ENCODE peak calls at places on chromosomes 7 and 10, in four cellular contexts. T is fibroblast of villous mesenchyme, L is heart left ventricle, C is PC-9. M is an unnamed sample.

GRCh38 chr10:3365630-3366029 is 193.0 kb upstream of the PITRM1 start:
- DNase-seq in T (no peak), L (no peak), C (peak), M (no peak)

GRCh38 chr7:105776986-105777910 is 99.2 kb downstream of the ATXN7L1 start:
- DNase-seq in T (no peak), L (no peak), C (peak), M (peak)

GRCh38 chr7:33868151-33868550 is 37.2 kb upstream of the BMPER start:
- DNase-seq in T (peak), L (no peak), C (no peak), M (peak)

GRCh38 chr7:105213619-105214018 is 175.1 kb downstream of the SRPK2 start:
- DNase-seq in T (no peak), L (no peak), C (no peak), M (no peak)

GRCh38 chr7:32957326-32958045 is at the start of gene FKBP9:
- DNase-seq in T (peak), L (peak), C (peak), M (peak)

GRCh38 chr7:82678716-82679115 is 235.1 kb upstream of the CACNA2D1 start:
- DNase-seq in T (no peak), L (no peak), C (no peak), M (no peak)

GRCh38 chr10:14820010-14820774 is 17.6 kb downstream of the CDNF start:
- DNase-seq in T (peak), L (no peak), C (peak), M (peak)

GRCh38 chr10:7890802-7891201 is 72.5 kb downstream of the TAF3 start:
- DNase-seq in T (no peak), L (no peak), C (no peak), M (no peak)

GRCh38 chr10:59688921-59689351 is 20.7 kb downstream of the SLC16A9 start:
- DNase-seq in T (no peak), L (no peak), C (peak), M (no peak)

GRCh38 chr7:40826419-40827216 is 691.8 kb downstream of the SUGCT start:
- DNase-seq in T (peak), L (no peak), C (peak), M (peak)

GRCh38 chr7:120842131-120842621 is 15.8 kb downstream of the TSPAN12 start:
- DNase-seq in T (no peak), L (no peak), C (no peak), M (no peak)

GRCh38 chr10:96339956-96340904 is 18.6 kb downstream of the OPALIN start:
- DNase-seq in T (peak), L (peak), C (peak), M (peak)

GRCh38 chr7:77797734-77798393 is 370 bp downstream of the TMEM60 start:
- DNase-seq in T (no peak), L (peak), C (no peak), M (peak)

GRCh38 chr7:148402159-148402558 is 188.4 kb upstream of the C7orf33 start:
- DNase-seq in T (no peak), L (no peak), C (no peak), M (no peak)

GRCh38 chr10:70374775-70375614 is 7.4 kb downstream of the LRRC20 start:
- DNase-seq in T (peak), L (no peak), C (no peak), M (peak)

GRCh38 chr7:34128762-34129161 is 223.4 kb downstream of the BMPER start:
- DNase-seq in T (peak), L (no peak), C (no peak), M (peak)

GRCh38 chr10:91901784-91902677 is 7.3 kb downstream of the FGFBP3 start:
- DNase-seq in T (peak), L (no peak), C (peak), M (peak)

GRCh38 chr7:110940756-110941155 is 150.2 kb upstream of the LRRN3 start:
- DNase-seq in T (no peak), L (no peak), C (peak), M (no peak)

GRCh38 chr7:72391821-72392377 is 20.2 kb downstream of the CALN1 start:
- DNase-seq in T (no peak), L (no peak), C (no peak), M (no peak)

GRCh38 chr7:108096996-108097395 is 33.2 kb downstream of the LAMB4 start:
- DNase-seq in T (peak), L (no peak), C (no peak), M (no peak)

GRCh38 chr7:140923358-140924006 is 1.2 kb downstream of the BRAF start:
- DNase-seq in T (peak), L (peak), C (no peak), M (peak)

GRCh38 chr7:98399903-98400537 is 870 bp downstream of the BAIAP2L1 start:
- DNase-seq in T (peak), L (no peak), C (peak), M (peak)

GRCh38 chr7:8579661-8580060 is 146.3 kb downstream of the NXPH1 start:
- DNase-seq in T (no peak), L (no peak), C (no peak), M (no peak)
- TF ChIP-seq CTCF in T (no peak), L (no peak), C (no peak), M (no peak)

GRCh38 chr10:68992721-68993440 is 4.3 kb downstream of the KIFBP start:
- DNase-seq in T (peak), L (peak), C (no peak), M (peak)
- H3K4me3 ChIP-seq in T (no peak), L (no peak), C (no peak), M (peak)

GRCh38 chr7:46397591-46397990 is 476.5 kb upstream of the IGFBP3 start:
- DNase-seq in T (no peak), L (no peak), C (no peak), M (no peak)
- TF ChIP-seq CTCF in T (no peak), L (no peak), C (no peak), M (no peak)

GRCh38 chr7:26444554-26444953 is 152.9 kb downstream of the SNX10 start:
- DNase-seq in T (no peak), L (no peak), C (no peak), M (no peak)

GRCh38 chr7:26451997-26452396 is 160.3 kb downstream of the SNX10 start:
- DNase-seq in T (no peak), L (no peak), C (peak), M (no peak)

GRCh38 chr7:26443761-26444160 is 152.1 kb downstream of the SNX10 start:
- DNase-seq in T (no peak), L (no peak), C (no peak), M (no peak)

GRCh38 chr7:26454180-26454579 is 162.5 kb downstream of the SNX10 start:
- DNase-seq in T (no peak), L (no peak), C (no peak), M (peak)

DNA sequence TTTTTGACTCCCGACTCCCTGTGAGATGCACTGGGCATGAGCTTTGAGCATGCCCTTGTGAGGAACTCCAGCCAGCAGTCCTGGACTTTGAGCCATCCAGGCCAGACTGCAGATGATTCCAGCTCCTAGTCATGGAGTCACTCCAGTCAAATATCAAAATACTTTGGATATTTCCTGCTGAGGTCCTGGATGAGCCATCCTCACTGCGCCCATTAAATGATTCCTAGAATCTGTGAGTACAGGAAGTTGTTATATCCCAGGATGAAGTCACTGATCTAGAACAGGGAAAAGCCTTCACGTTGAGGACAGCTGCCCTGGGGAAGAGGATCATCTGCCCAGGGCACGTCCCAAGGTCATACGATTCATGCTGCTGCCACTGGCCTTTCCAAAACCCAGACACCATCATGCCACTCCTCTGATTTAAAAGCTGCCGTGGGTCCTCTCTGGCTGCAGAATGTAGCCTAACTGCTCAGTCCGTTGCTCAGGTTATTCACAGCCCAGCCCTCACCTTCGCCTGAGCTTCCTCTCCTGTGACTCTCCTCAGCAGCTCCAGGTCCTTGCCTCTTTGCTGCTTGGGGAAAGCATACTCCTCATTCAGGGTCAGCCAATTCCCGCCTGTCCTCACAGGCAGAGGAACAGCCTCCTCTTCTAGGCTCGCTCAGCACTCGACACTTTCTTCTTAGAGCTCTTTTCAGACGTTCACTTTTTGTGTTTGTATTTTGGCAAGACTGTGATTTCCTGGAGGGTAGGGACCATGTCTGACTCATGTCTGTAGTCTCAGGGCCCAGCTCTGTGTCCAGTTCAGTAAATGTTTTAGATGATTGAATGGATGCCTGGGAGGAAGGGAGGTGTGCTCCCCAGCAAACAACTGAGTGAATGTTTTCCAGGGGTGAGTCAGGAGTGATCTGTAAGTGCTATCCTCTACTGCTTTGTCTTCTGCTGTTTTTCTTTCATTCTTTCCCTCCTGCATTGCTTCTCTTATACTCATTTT is 157.8 kb downstream of the SNX10 start:
- DNase-seq in T (peak), L (no peak), C (peak), M (peak)
- H3K4me3 ChIP-seq in T (no peak), L (no peak), C (no peak), M (no peak)

DNA sequence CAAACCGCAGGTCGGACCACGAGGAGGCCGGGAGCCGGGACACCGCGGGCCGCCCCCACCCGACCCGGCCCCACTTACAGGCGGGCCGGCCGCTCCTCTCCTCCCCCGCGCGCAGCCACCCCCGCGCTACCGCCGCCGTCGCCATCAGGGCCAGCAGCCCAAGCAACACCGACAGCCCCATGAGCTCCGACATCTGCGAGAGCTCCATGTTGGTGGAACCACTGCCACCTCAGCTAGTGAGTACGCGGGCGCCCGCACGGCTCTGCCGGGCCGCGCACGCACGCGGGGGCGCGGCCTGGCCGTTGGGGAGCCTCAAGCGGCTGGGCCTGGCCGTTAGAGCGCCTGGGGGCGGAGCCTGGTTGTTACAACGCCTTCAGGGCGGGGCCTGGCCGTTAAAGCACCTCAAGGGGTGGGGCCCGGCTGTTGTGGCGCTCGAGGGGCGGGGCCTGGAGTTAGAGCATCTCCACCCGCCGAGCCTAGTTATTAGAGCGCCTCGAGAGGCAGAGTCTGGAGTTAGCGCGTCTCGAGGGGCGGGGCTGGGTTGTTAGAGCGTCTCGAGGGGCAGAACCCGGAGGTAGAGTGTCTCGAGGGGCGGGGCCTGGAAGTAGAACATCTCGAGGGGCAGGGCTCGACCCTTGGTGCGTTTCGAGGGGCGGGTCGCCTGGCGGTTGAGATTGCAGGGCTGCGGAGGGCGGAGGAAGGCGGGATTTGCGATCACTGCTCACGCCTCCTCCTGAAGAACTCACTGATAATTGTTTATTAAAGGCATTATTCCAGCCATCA is at the start of gene TBL2:
- DNase-seq in T (peak), L (peak), C (peak), M (peak)
- TF ChIP-seq CTCF in T (peak), L (no peak), C (no peak), M (peak)

GRCh38 chr10:86671419-86671818 is 3.1 kb downstream of the LDB3 start:
- DNase-seq in T (no peak), L (peak), C (peak), M (no peak)
- H3K4me3 ChIP-seq in T (no peak), L (peak), C (no peak), M (no peak)

GRCh38 chr7:96548664-96549063 is 161.0 kb downstream of the SEM1 start:
- DNase-seq in T (no peak), L (no peak), C (peak), M (no peak)

GRCh38 chr7:96547371-96547811 is 162.3 kb downstream of the SEM1 start:
- DNase-seq in T (no peak), L (no peak), C (peak), M (no peak)

DNA sequence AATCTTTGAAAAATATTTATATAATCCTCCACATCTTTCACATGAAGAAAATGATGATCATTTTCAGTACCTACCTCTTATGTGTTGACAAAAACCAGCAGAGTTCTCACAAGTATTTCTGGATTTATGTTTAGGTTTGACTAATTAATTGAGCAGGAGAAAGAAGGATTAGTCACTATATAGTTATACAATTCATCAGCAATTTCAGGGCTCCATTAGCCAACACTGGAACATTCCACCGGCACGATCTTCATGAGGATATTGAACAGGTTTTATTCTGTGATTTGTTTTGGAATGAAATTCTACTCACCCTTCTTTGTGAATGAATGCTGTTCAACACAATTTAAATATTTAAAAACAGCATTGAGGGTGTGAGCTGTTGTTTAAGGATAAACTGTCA is 163.2 kb downstream of the SEM1 start:
- DNase-seq in T (no peak), L (no peak), C (peak), M (no peak)
- TF ChIP-seq CTCF in T (no peak), L (no peak), C (no peak), M (no peak)

GRCh38 chr7:103632972-103633371 is 187.0 kb upstream of the SLC26A5 start:
- DNase-seq in T (no peak), L (no peak), C (peak), M (peak)

GRCh38 chr7:103628742-103629141 is 182.7 kb upstream of the SLC26A5 start:
- DNase-seq in T (no peak), L (no peak), C (no peak), M (no peak)

GRCh38 chr7:103632005-103632639 is 186.1 kb upstream of the SLC26A5 start:
- DNase-seq in T (no peak), L (no peak), C (no peak), M (no peak)

GRCh38 chr7:103626776-103627175 is 180.8 kb upstream of the SLC26A5 start:
- DNase-seq in T (no peak), L (no peak), C (no peak), M (peak)

GRCh38 chr7:103630318-103630717 is 184.3 kb upstream of the SLC26A5 start:
- DNase-seq in T (no peak), L (no peak), C (peak), M (peak)
- H3K4me3 ChIP-seq in T (no peak), L (no peak), C (no peak), M (no peak)

GRCh38 chr10:108358912-108359311 is 1194.4 kb upstream of the SORCS1 start:
- DNase-seq in T (peak), L (no peak), C (peak), M (peak)
- TF ChIP-seq CTCF in T (no peak), L (no peak), C (no peak), M (peak)

DNA sequence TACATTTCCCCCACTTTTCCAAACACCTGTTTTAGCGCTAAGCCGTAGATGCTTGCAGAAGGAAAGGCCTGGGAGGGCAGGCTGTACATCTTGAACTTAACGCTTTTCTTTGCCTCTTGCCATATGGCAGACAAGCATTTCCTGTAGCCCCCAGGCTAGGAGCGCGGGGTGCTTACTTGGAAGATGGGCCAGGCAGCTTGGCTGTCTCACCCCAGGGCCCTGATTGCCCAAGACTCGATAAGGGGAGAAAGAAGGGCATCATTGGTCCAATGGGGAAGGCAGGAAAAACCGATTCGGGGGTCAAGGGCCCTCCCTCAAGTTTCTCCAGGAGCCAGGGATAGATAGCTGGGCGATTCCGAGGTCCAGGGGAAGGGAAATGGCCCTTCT is 1.7 kb downstream of the HOXA10 start:
- DNase-seq in T (peak), L (no peak), C (no peak), M (peak)
- H3K4me3 ChIP-seq in T (peak), L (no peak), C (no peak), M (peak)